ENCODE peak calls at places on chromosome 5, in four cellular contexts. D is foreskin fibroblast; G is stimulated activated CD4-positive, alpha-beta T cell treated with anti-CD3 and anti-CD28 coated beads, Interleukin-2, amount 100 ng/mL, for 4 hours; Y is cardiac fibroblast. B is an unnamed sample.

GRCh38 chr5:171422495-171422894 is 3.0 kb downstream of the FGF18 start:
- DNase-seq in D (no peak), G (no peak), Y (no peak), B (no peak)

GRCh38 chr5:102080288-102080687 is 215.8 kb downstream of the SLCO4C1 start:
- DNase-seq in D (no peak), G (no peak), Y (no peak), B (no peak)

GRCh38 chr5:149809919-149810691 is 80.0 kb downstream of the PPARGC1B start:
- DNase-seq in D (no peak), G (no peak), Y (no peak), B (no peak)

GRCh38 chr5:28165116-28165515 is 1126.7 kb upstream of the CDH9 start:
- DNase-seq in D (no peak), G (no peak), Y (peak; percentile 29), B (no peak)

GRCh38 chr5:142816577-142816976 is 46.4 kb downstream of the ARHGAP26 start:
- DNase-seq in D (peak; percentile 36), G (no peak), Y (peak; percentile 69), B (peak; percentile 61)

GRCh38 chr5:143011621-143012020 is 241.4 kb downstream of the ARHGAP26 start:
- DNase-seq in D (no peak), G (no peak), Y (peak; percentile 68), B (no peak)

GRCh38 chr5:72555871-72556270 is 48.7 kb upstream of the ZNF366 start:
- DNase-seq in D (no peak), G (no peak), Y (peak; percentile 45), B (no peak)

GRCh38 chr5:619444-619843 is 7.3 kb downstream of the CEP72 start:
- DNase-seq in D (no peak), G (no peak), Y (no peak), B (no peak)

GRCh38 chr5:136066705-136067271 is 38.0 kb downstream of the TGFBI start:
- DNase-seq in D (peak; percentile 35), G (no peak), Y (peak; percentile 71), B (peak; percentile 58)

GRCh38 chr5:54610197-54610898 is 92.8 kb downstream of the SNX18 start:
- DNase-seq in D (no peak), G (peak; percentile 3), Y (peak; percentile 59), B (peak; percentile 69)

GRCh38 chr5:171577940-171578856 is 158.8 kb downstream of the FGF18 start:
- DNase-seq in D (no peak), G (no peak), Y (peak; percentile 26), B (no peak)

GRCh38 chr5:121962943-121963342 is 1.2 kb downstream of the SRFBP1 start:
- DNase-seq in D (no peak), G (no peak), Y (no peak), B (no peak)

GRCh38 chr5:135208555-135209494 is 174.8 kb upstream of the PITX1 start:
- DNase-seq in D (peak; percentile 97), G (no peak), Y (peak; percentile 97), B (peak; percentile 94)

GRCh38 chr5:87151547-87151946 is 116.1 kb upstream of the RASA1 start:
- DNase-seq in D (peak; percentile 92), G (no peak), Y (peak; percentile 58), B (peak; percentile 64)

GRCh38 chr5:32108167-32108566 is 66.0 kb downstream of the GOLPH3 start:
- DNase-seq in D (no peak), G (no peak), Y (no peak), B (no peak)

GRCh38 chr5:56415356-56415765 is 182.2 kb upstream of the ANKRD55 start:
- DNase-seq in D (peak; percentile 19), G (no peak), Y (peak; percentile 76), B (peak; percentile 57)

GRCh38 chr5:54329731-54330709 is 19.6 kb upstream of the ARL15 start:
- DNase-seq in D (peak; percentile 90), G (no peak), Y (peak; percentile 79), B (peak; percentile 78)

GRCh38 chr5:458547-459353 is 15.8 kb downstream of the EXOC3 start:
- DNase-seq in D (no peak), G (peak; percentile 58), Y (peak; percentile 28), B (peak; percentile 77)

GRCh38 chr5:39058178-39058577 is 16.0 kb downstream of the RICTOR start:
- DNase-seq in D (no peak), G (no peak), Y (no peak), B (no peak)

GRCh38 chr5:134079748-134080581 is 34.5 kb upstream of the TCF7 start:
- DNase-seq in D (no peak), G (peak; percentile 66), Y (no peak), B (no peak)

GRCh38 chr5:116378007-116378831 is 196.4 kb downstream of the SEMA6A start:
- DNase-seq in D (no peak), G (no peak), Y (no peak), B (no peak)

GRCh38 chr5:149345892-149346222 is 558 bp downstream of the GRPEL2 start:
- DNase-seq in D (no peak), G (no peak), Y (peak; percentile 55), B (no peak)